ENCODE peak calls at places on chromosomes 4 and X, in four cellular contexts. H is A549, M is GM12878, S is HepG2. E is an unnamed sample.

GRCh38 chr4:24810016-24810415 is 14.6 kb downstream of the SOD3 start:
- DNase-seq in S (no peak), M (no peak), H (no peak), E (no peak)

GRCh38 chr4:9825049-9825448 is 43.6 kb downstream of the DRD5 start:
- DNase-seq in H (no peak), M (no peak), S (no peak), E (no peak)

GRCh38 chr4:113289736-113290135 is 240.3 kb downstream of the ANK2 start:
- DNase-seq in H (no peak), S (no peak), M (no peak), E (no peak)

GRCh38 chr4:144782345-144782744 is 136.4 kb downstream of the HHIP start:
- DNase-seq in H (no peak), M (no peak), S (no peak), E (no peak)

GRCh38 chrX:77785400-77785745 is 643 bp downstream of the ATRX start:
- DNase-seq in H (peak; percentile 40), M (no peak), S (no peak), E (peak; percentile 74)

GRCh38 chrX:104156630-104157529 is at the start of gene SLC25A53:
- DNase-seq in M (peak; percentile 69), S (peak; percentile 70), H (peak; percentile 90), E (peak; percentile 67)

GRCh38 chrX:314049-314448 is 4.5 kb downstream of the GTPBP6 start:
- DNase-seq in H (no peak), S (no peak), M (no peak), E (no peak)

GRCh38 chr4:45283352-45283751 is 557.0 kb upstream of the GNPDA2 start:
- DNase-seq in H (no peak), M (no peak), S (no peak), E (no peak)

GRCh38 chr4:40322853-40323252 is 12.3 kb upstream of the CHRNA9 start:
- DNase-seq in M (no peak), H (peak; percentile 30), S (no peak), E (no peak)

GRCh38 chr4:47287735-47288134 is 175.8 kb downstream of the COMMD8 start:
- DNase-seq in S (no peak), M (peak; percentile 12), H (no peak), E (no peak)

GRCh38 chr4:2217726-2218125 is 24.2 kb downstream of the HAUS3 start:
- DNase-seq in H (no peak), S (no peak), M (no peak), E (no peak)

GRCh38 chr4:144646523-144647094 is 653 bp downstream of the HHIP start:
- DNase-seq in S (no peak), M (no peak), H (no peak), E (peak; percentile 62)

GRCh38 chr4:163121689-163122088 is 45.0 kb downstream of the NAF1 start:
- DNase-seq in H (no peak), M (no peak), S (no peak), E (no peak)

GRCh38 chr4:150078041-150078995 is at the start of gene DCLK2:
- DNase-seq in M (no peak), H (peak; percentile 75), S (no peak), E (peak; percentile 95)

GRCh38 chrX:107562482-107562881 is 65.8 kb upstream of the PRPS1 start:
- DNase-seq in S (no peak), M (no peak), H (no peak), E (no peak)

GRCh38 chr4:40316782-40317635 is 18.1 kb upstream of the CHRNA9 start:
- DNase-seq in H (peak; percentile 88), M (peak; percentile 78), S (peak; percentile 47), E (peak; percentile 57)

GRCh38 chr4:146643812-146644401 is 5.2 kb downstream of the POU4F2 start:
- DNase-seq in H (no peak), S (peak; percentile 6), M (no peak), E (no peak)

GRCh38 chr4:152970102-152970820 is 34.1 kb downstream of the FHDC1 start:
- DNase-seq in M (no peak), H (no peak), S (no peak), E (no peak)

GRCh38 chr4:29009908-29010307 is 1710.3 kb upstream of the PCDH7 start:
- DNase-seq in M (no peak), S (no peak), H (no peak), E (no peak)

GRCh38 chrX:15916704-15917084 is 62.1 kb upstream of the AP1S2 start:
- DNase-seq in M (no peak), H (no peak), S (no peak), E (no peak)

GRCh38 chrX:23980063-23980462 is 46.9 kb downstream of the KLHL15 start:
- DNase-seq in H (no peak), S (no peak), M (no peak), E (no peak)

GRCh38 chr4:144507309-144508101 is 138.5 kb upstream of the HHIP start:
- DNase-seq in S (no peak), H (no peak), M (no peak), E (no peak)

GRCh38 chrX:54785901-54786300 is 12.2 kb downstream of the ITIH6 start:
- DNase-seq in H (peak; percentile 21), S (peak; percentile 7), M (no peak), E (no peak)

GRCh38 chr4:185868983-185869938 is 57.3 kb upstream of the SORBS2 start:
- DNase-seq in H (no peak), S (no peak), M (no peak), E (no peak)

GRCh38 chrX:17706676-17707075 is 30.6 kb upstream of the SCML1 start:
- DNase-seq in H (peak; percentile 55), S (peak; percentile 89), M (no peak), E (no peak)

GRCh38 chr4:117370944-117371665 is 285.7 kb upstream of the TRAM1L1 start:
- DNase-seq in H (no peak), M (no peak), S (no peak), E (no peak)

GRCh38 chr4:74433043-74433442 is 11.9 kb upstream of the AREG start:
- DNase-seq in H (no peak), M (no peak), S (no peak), E (no peak)

GRCh38 chr4:71941001-71941400 is 90.8 kb upstream of the NPFFR2 start:
- DNase-seq in H (peak; percentile 33), S (peak; percentile 1), M (no peak), E (peak; percentile 17)

GRCh38 chrX:3815896-3816664 is 102.6 kb upstream of the PRKX start:
- DNase-seq in S (peak; percentile 36), H (peak; percentile 42), M (peak; percentile 13), E (peak; percentile 56)

GRCh38 chr4:183411291-183411861 is 33.1 kb upstream of the CDKN2AIP start:
- DNase-seq in S (no peak), H (no peak), M (peak; percentile 13), E (no peak)
- TF ChIP-seq PBX3 in S (no peak), H (no peak), M (no peak), E (no peak)

DNA sequence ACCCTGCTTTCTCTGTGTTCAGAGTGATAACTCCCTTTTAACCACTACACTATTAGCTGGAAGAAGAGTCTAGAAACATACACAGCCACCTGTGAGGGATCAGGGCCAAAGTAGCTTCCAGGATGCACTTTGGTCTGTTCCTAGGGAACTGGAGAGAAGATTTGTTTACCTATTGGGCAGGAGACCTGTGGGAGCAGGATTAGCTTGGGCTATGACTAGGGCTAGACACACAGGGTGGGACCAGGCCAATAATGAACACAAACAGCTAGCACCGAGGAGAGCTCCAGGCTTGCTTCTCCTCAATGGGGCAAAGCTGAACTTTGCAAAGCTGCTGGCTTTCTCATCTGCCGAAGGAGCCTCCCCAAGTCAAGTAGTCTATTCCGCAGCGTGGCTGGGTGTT is 24.4 kb upstream of the MAP7D3 start:
- DNase-seq in H (no peak), S (peak; percentile 21), M (no peak), E (no peak)
- TF ChIP-seq PBX3 in H (no peak), S (no peak), M (no peak), E (no peak)

GRCh38 chr4:48899432-48899749 is 7.2 kb downstream of the OCIAD2 start:
- DNase-seq in H (no peak), M (no peak), S (no peak), E (no peak)

GRCh38 chr4:48901196-48901595 is 5.4 kb downstream of the OCIAD2 start:
- DNase-seq in H (no peak), M (no peak), S (no peak), E (no peak)

GRCh38 chr4:48899950-48900349 is 6.6 kb downstream of the OCIAD2 start:
- DNase-seq in H (no peak), M (no peak), S (no peak), E (no peak)

GRCh38 chr4:48896845-48897244 is 9.7 kb downstream of the OCIAD2 start:
- DNase-seq in S (no peak), H (no peak), M (no peak), E (no peak)

DNA sequence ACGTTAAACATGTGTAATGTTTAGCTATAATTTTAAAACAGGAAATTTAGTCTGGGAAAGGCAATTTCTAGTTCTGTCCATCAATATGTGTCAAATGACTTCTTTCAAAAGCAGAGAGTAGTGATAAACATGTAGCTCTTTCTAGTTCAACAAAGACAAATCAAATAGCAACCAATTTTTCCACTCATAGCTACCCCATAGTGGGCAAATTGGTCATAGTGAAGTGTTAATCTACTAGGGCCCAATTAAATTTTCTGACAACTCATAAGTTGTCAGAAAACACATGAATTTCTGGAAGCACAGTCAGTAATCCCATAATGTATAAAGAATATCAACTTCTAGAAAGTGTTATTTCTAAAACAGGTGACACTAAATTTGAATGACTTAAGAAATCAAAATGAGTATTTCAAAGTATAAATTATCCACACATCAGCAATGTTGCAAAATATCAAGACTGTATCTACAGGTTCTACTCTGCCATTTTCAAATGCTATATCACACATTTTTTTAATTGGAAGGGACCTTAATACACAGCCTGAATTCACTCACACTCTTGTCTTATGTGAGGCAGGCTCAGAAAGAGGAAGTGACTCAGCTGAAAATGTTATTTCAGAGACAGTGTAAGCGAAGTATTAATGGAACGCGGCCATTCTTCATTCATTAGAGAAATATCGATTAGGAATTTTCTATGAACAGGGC is 7.7 kb downstream of the OCIAD2 start:
- DNase-seq in S (no peak), M (peak; percentile 7), H (no peak), E (no peak)
- TF ChIP-seq PBX3 in S (no peak), M (no peak), H (no peak), E (peak; percentile 17)

GRCh38 chrX:96407501-96407900 is 277.1 kb upstream of the DIAPH2 start:
- DNase-seq in M (no peak), H (peak; percentile 81), S (peak; percentile 19), E (no peak)
- TF ChIP-seq PBX3 in M (no peak), H (no peak), S (no peak), E (no peak)

GRCh38 chrX:39953879-39954278 is 143.9 kb downstream of the BCOR start:
- DNase-seq in S (peak; percentile 88), H (peak; percentile 88), M (no peak), E (no peak)
- TF ChIP-seq PBX3 in S (no peak), H (no peak), M (no peak), E (no peak)

DNA sequence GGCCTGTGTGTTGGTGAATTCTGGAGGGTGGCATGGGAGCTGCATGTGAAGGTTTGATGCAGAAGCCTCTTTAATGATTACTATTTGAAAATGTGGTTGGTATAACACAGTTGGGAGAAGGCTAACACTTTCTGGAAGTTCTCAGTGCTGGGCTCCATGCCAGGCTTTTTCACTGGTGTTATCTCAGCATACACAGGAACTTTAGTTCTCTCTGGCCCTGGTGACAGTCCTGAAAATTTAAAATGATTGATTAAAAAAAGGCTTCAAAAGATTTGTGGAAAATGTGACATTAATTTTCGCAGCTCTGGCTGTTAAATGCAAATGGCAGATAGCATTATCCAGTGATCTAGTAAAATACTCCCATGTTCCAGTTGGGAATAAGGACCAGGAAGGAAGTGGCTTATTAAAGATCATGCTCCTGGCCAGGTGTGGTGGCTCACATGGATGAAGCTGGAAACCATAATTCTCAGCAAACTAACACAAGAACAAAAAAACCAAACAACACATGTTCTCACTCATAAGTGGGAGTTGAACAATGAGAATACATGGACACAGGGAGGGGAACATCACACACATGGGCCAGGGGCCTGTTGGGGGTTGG is 36.6 kb downstream of the DIPK2B start:
- DNase-seq in M (no peak), S (no peak), H (no peak), E (no peak)
- TF ChIP-seq PBX3 in M (no peak), S (no peak), H (no peak), E (no peak)